ENCODE peak calls at places on chromosomes 12 and 14, in five cellular contexts. S is Calu3, I is epithelial cell of esophagus, W is HCT116, J is mucosa of descending colon. G is an unnamed sample.

GRCh38 chr12:62627181-62627580 is 160.6 kb downstream of the MON2 start:
- DNase-seq in S (no peak), I (no peak), W (no peak), J (no peak), G (no peak)

GRCh38 chr12:85831327-85831990 is 4.8 kb downstream of the RASSF9 start:
- DNase-seq in S (no peak), I (no peak), W (no peak), J (no peak), G (no peak)

GRCh38 chr12:40336573-40337199 is 111.9 kb downstream of the LRRK2 start:
- DNase-seq in S (peak), I (peak), W (no peak), J (no peak), G (no peak)

GRCh38 chr12:3557791-3558190 is 66.8 kb downstream of the PRMT8 start:
- DNase-seq in S (no peak), I (no peak), W (no peak), J (no peak), G (no peak)

GRCh38 chr12:93314177-93314497 is 63.6 kb upstream of the NUDT4 start:
- DNase-seq in S (no peak), I (no peak), W (no peak), J (no peak), G (no peak)

GRCh38 chr12:132561784-132562156 is 48.6 kb downstream of the LRCOL1 start:
- DNase-seq in S (peak), I (peak), W (no peak), J (peak), G (no peak)

GRCh38 chr12:30585877-30586276 is 109.8 kb downstream of the IPO8 start:
- DNase-seq in S (no peak), I (no peak), W (no peak), J (no peak), G (no peak)

GRCh38 chr12:30862486-30862885 is 64.1 kb upstream of the TSPAN11 start:
- DNase-seq in S (no peak), I (no peak), W (no peak), J (no peak), G (no peak)

GRCh38 chr12:46617167-46617566 is 208.6 kb downstream of the SLC38A4 start:
- DNase-seq in S (no peak), I (peak), W (no peak), J (no peak), G (no peak)

GRCh38 chr14:69726761-69727511 is 40.0 kb upstream of the SRSF5 start:
- DNase-seq in S (peak), I (peak), W (no peak), J (peak), G (no peak)

GRCh38 chr14:64303471-64303917 is 9.3 kb upstream of the ESR2 start:
- DNase-seq in S (no peak), I (peak), W (peak), J (no peak), G (no peak)
- TF ChIP-seq CTCF in S (peak), I (peak), W (peak), J (peak), G (peak)

DNA sequence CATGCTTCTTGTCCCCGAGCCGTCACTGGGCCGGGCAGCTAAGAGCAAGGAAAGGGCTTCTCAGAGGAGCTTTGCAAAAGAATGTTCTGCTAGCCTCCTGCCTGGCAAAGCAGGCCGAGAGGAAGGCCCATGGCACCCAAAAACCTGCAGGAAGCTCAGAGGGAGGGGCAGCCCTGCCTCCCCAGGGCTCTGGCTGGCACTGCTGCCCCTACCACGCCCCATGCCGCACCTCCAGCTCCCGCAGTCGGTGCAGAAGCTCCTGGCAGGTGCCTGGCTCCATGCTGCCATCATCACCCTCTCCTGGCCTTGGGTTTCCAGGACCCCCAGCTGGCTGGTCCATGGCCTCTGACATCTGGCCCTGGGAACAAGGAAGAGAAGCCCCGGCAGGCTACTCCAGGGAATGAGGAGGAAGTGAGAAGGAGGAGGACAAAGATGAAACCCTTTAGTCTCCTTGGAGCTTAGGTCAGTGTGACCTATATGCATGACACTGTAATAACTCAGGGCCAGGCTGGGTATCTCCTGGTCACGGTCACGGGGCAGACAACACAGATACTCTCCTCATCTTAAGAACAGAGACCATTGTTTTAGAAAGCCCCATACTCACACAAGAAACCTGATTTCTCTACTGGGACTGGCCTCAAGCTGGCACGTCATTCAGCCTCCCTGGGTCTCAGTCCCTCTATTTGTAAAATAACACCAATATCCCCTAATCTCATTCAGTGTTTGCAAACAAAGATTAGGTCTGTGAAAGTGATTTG is 24.3 kb downstream of the NCKAP5L start:
- DNase-seq in S (no peak), I (no peak), W (no peak), J (no peak), G (no peak)
- TF ChIP-seq CTCF in S (no peak), I (no peak), W (no peak), J (no peak), G (no peak)

DNA sequence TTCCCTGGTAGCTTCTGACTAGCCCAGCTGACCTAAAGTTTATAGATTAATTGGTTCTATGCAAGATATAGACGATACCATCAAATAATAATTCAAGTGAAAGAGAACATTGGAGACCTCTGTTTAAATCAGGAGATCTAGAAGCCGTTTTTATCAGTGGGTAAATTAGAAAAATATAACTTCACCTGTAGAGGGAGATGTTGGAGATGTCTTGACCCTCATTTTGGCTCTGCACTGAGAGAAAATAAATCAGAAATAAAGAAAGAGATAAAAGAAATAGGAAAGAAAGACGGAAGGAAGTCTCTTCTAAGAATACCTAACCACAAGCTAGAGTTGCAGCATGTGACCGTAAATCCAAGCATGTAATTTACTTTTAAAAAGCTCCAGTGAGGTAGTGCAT is 684.5 kb downstream of the C12orf50 start:
- DNase-seq in S (no peak), I (peak), W (no peak), J (no peak), G (no peak)
- TF ChIP-seq CTCF in S (no peak), I (peak), W (peak), J (no peak), G (peak)

GRCh38 chr12:75289678-75290200 is 40.4 kb downstream of the CAPS2 start:
- DNase-seq in S (no peak), I (peak), W (peak), J (no peak), G (no peak)
- TF ChIP-seq CTCF in S (no peak), I (peak), W (peak), J (no peak), G (peak)